ENCODE peak calls at places on chromosomes 5 and 9, in four cellular contexts. D is WTC11, T is HEK293T, Y is anterior cingulate cortex. G is an unnamed sample.

GRCh38 chr5:90747175-90747574 is 188.6 kb downstream of the ADGRV1 start:
- DNase-seq in D (no peak), T (no peak), Y (no peak), G (no peak)

GRCh38 chr9:28610339-28610738 is 1037.1 kb upstream of the C9orf72 start:
- DNase-seq in D (no peak), T (no peak), Y (no peak), G (no peak)

GRCh38 chr9:137669261-137669672 is 50.5 kb downstream of the EHMT1 start:
- DNase-seq in D (peak), T (no peak), Y (no peak), G (peak)

GRCh38 chr9:102650896-102651295 is 344.2 kb upstream of the CYLC2 start:
- DNase-seq in D (no peak), T (no peak), Y (no peak), G (no peak)

GRCh38 chr5:37580106-37580505 is 201.0 kb downstream of the WDR70 start:
- DNase-seq in D (no peak), T (no peak), Y (no peak), G (no peak)

GRCh38 chr5:98769006-98769255 is 4.5 kb upstream of the RGMB start:
- DNase-seq in D (peak), T (peak), Y (no peak), G (peak)

GRCh38 chr5:69431424-69432303 is 16.7 kb downstream of the MARVELD2 start:
- DNase-seq in D (no peak), T (no peak), Y (no peak), G (no peak)

GRCh38 chr9:129276486-129277260 is 98.6 kb upstream of the IER5L start:
- DNase-seq in D (no peak), T (no peak), Y (no peak), G (peak)

GRCh38 chr5:2754621-2755370 is 3.3 kb upstream of the IRX2 start:
- DNase-seq in D (peak), T (no peak), Y (no peak), G (peak)

GRCh38 chr5:147225938-147226337 is 8.9 kb upstream of the STK32A start:
- DNase-seq in D (no peak), T (no peak), Y (no peak), G (no peak)

GRCh38 chr5:71865202-71865601 is 146.1 kb downstream of the CARTPT start:
- DNase-seq in D (no peak), T (no peak), Y (no peak), G (no peak)

GRCh38 chr9:119289740-119290139 is 79.5 kb downstream of the BRINP1 start:
- DNase-seq in D (peak), T (peak), Y (no peak), G (peak)

GRCh38 chr5:151612689-151613427 is 21.7 kb upstream of the FAT2 start:
- DNase-seq in D (no peak), T (no peak), Y (no peak), G (no peak)

GRCh38 chr5:56011835-56012234 is 17.1 kb upstream of the IL6ST start:
- DNase-seq in D (no peak), T (no peak), Y (no peak), G (no peak)

GRCh38 chr9:99430301-99430700 is 208.2 kb downstream of the SEC61B start:
- DNase-seq in D (no peak), T (no peak), Y (no peak), G (no peak)

GRCh38 chr5:59049070-59049469 is 466.2 kb downstream of the RAB3C start:
- DNase-seq in D (no peak), T (no peak), Y (no peak), G (no peak)

GRCh38 chr5:136058031-136058971 is 29.5 kb downstream of the TGFBI start:
- DNase-seq in D (peak), T (peak), Y (no peak), G (peak)

GRCh38 chr5:132254321-132254977 is 3.0 kb upstream of the PDLIM4 start:
- DNase-seq in D (no peak), T (no peak), Y (no peak), G (no peak)

GRCh38 chr5:116234681-116235080 is 149.9 kb downstream of the COMMD10 start:
- DNase-seq in D (no peak), T (no peak), Y (no peak), G (no peak)

GRCh38 chr5:132458651-132459030 is 31.9 kb downstream of the IRF1 start:
- DNase-seq in D (no peak), T (no peak), Y (no peak), G (no peak)

GRCh38 chr9:20508242-20508641 is 114.1 kb downstream of the MLLT3 start:
- DNase-seq in D (no peak), T (no peak), Y (no peak), G (no peak)

G was measured in neural progenitor cell.